ENCODE peak calls at places on chromosomes 1 and 21, in eight cellular contexts. One of them, this sample, is unnamed.

GRCh38 chr1:1947493-1947892 is 28.4 kb upstream of the TMEM52 start:
- DNase-seq in upper lobe of left lung: peak
- DNase-seq in HCT116: no peak
- DNase-seq in GM12891: no peak
- DNase-seq in A549: no peak
- DNase-seq in sigmoid colon: no peak
- DNase-seq in Peyer's patch: no peak
- DNase-seq in heart left ventricle: no peak
- DNase-seq in this sample: no peak

GRCh38 chr1:219174672-219175564 is 1.2 kb downstream of the LYPLAL1 start:
- DNase-seq in HCT116: no peak
- DNase-seq in sigmoid colon: no peak
- DNase-seq in heart left ventricle: peak
- DNase-seq in Peyer's patch: no peak
- DNase-seq in upper lobe of left lung: no peak
- DNase-seq in GM12891: no peak
- DNase-seq in A549: no peak
- DNase-seq in this sample: peak

GRCh38 chr1:113874017-113874879 is 2.7 kb upstream of the PTPN22 start:
- DNase-seq in upper lobe of left lung: no peak
- DNase-seq in Peyer's patch: no peak
- DNase-seq in A549: peak
- DNase-seq in HCT116: peak
- DNase-seq in sigmoid colon: no peak
- DNase-seq in GM12891: no peak
- DNase-seq in heart left ventricle: no peak
- DNase-seq in this sample: no peak

GRCh38 chr1:223748773-223749733 is 36.7 kb downstream of the CAPN2 start:
- DNase-seq in sigmoid colon: peak
- DNase-seq in heart left ventricle: peak
- DNase-seq in HCT116: no peak
- DNase-seq in GM12891: peak
- DNase-seq in upper lobe of left lung: peak
- DNase-seq in Peyer's patch: peak
- DNase-seq in A549: peak
- DNase-seq in this sample: peak

GRCh38 chr1:116853680-116854191 is 56.0 kb upstream of the PTGFRN start:
- DNase-seq in heart left ventricle: no peak
- DNase-seq in sigmoid colon: no peak
- DNase-seq in A549: peak
- DNase-seq in GM12891: no peak
- DNase-seq in Peyer's patch: no peak
- DNase-seq in upper lobe of left lung: peak
- DNase-seq in HCT116: peak
- DNase-seq in this sample: no peak

GRCh38 chr1:224259986-224260385 is 70.0 kb downstream of the NVL start:
- DNase-seq in Peyer's patch: no peak
- DNase-seq in sigmoid colon: no peak
- DNase-seq in GM12891: no peak
- DNase-seq in heart left ventricle: no peak
- DNase-seq in HCT116: no peak
- DNase-seq in A549: no peak
- DNase-seq in upper lobe of left lung: no peak
- DNase-seq in this sample: no peak

GRCh38 chr21:25885880-25886279 is 151.1 kb downstream of the GABPA start:
- DNase-seq in A549: no peak
- DNase-seq in heart left ventricle: no peak
- DNase-seq in HCT116: no peak
- DNase-seq in Peyer's patch: no peak
- DNase-seq in GM12891: no peak
- DNase-seq in upper lobe of left lung: no peak
- DNase-seq in sigmoid colon: no peak
- DNase-seq in this sample: no peak

GRCh38 chr1:228219245-228219961 is 11.6 kb downstream of the OBSCN start:
- DNase-seq in sigmoid colon: no peak
- DNase-seq in GM12891: no peak
- DNase-seq in upper lobe of left lung: no peak
- DNase-seq in heart left ventricle: no peak
- DNase-seq in HCT116: no peak
- DNase-seq in A549: no peak
- DNase-seq in Peyer's patch: no peak
- DNase-seq in this sample: no peak

GRCh38 chr1:27745466-27745865 is 19.7 kb downstream of the FAM76A start:
- DNase-seq in heart left ventricle: no peak
- DNase-seq in Peyer's patch: no peak
- DNase-seq in GM12891: no peak
- DNase-seq in upper lobe of left lung: no peak
- DNase-seq in A549: no peak
- DNase-seq in HCT116: no peak
- DNase-seq in sigmoid colon: no peak
- DNase-seq in this sample: no peak

GRCh38 chr1:186761358-186761757 is 67.4 kb upstream of the PLA2G4A start:
- DNase-seq in heart left ventricle: no peak
- DNase-seq in A549: no peak
- DNase-seq in sigmoid colon: no peak
- DNase-seq in upper lobe of left lung: no peak
- DNase-seq in HCT116: no peak
- DNase-seq in Peyer's patch: no peak
- DNase-seq in GM12891: no peak
- DNase-seq in this sample: no peak

GRCh38 chr1:175273656-175274055 is 81.1 kb upstream of the KIAA0040 start:
- DNase-seq in heart left ventricle: no peak
- DNase-seq in upper lobe of left lung: no peak
- DNase-seq in Peyer's patch: no peak
- DNase-seq in A549: no peak
- DNase-seq in HCT116: no peak
- DNase-seq in sigmoid colon: no peak
- DNase-seq in GM12891: no peak
- DNase-seq in this sample: no peak

GRCh38 chr1:224325959-224326358 is 4.0 kb downstream of the NVL start:
- DNase-seq in upper lobe of left lung: no peak
- DNase-seq in GM12891: no peak
- DNase-seq in Peyer's patch: no peak
- DNase-seq in HCT116: no peak
- DNase-seq in A549: no peak
- DNase-seq in heart left ventricle: no peak
- DNase-seq in sigmoid colon: no peak
- DNase-seq in this sample: no peak

GRCh38 chr21:15309721-15310120 is 244.9 kb upstream of the NRIP1 start:
- DNase-seq in sigmoid colon: peak
- DNase-seq in Peyer's patch: no peak
- DNase-seq in upper lobe of left lung: no peak
- DNase-seq in HCT116: no peak
- DNase-seq in GM12891: no peak
- DNase-seq in A549: no peak
- DNase-seq in heart left ventricle: peak
- DNase-seq in this sample: peak

GRCh38 chr21:43189936-43190335 is 21.1 kb downstream of the CRYAA start:
- DNase-seq in heart left ventricle: no peak
- DNase-seq in A549: no peak
- DNase-seq in upper lobe of left lung: no peak
- DNase-seq in HCT116: no peak
- DNase-seq in GM12891: no peak
- DNase-seq in sigmoid colon: peak
- DNase-seq in Peyer's patch: no peak
- DNase-seq in this sample: no peak

GRCh38 chr1:223332997-223333396 is 31.0 kb downstream of the SUSD4 start:
- DNase-seq in GM12891: no peak
- DNase-seq in A549: no peak
- DNase-seq in HCT116: no peak
- DNase-seq in upper lobe of left lung: no peak
- DNase-seq in heart left ventricle: no peak
- DNase-seq in sigmoid colon: no peak
- DNase-seq in Peyer's patch: no peak
- DNase-seq in this sample: no peak

GRCh38 chr1:1319646-1319941 is 4.9 kb downstream of the INTS11 start:
- DNase-seq in GM12891: no peak
- DNase-seq in upper lobe of left lung: no peak
- DNase-seq in sigmoid colon: no peak
- DNase-seq in heart left ventricle: no peak
- DNase-seq in HCT116: no peak
- DNase-seq in A549: no peak
- DNase-seq in Peyer's patch: no peak
- DNase-seq in this sample: no peak

GRCh38 chr1:33569331-33569730 is 96.9 kb downstream of the ZSCAN20 start:
- DNase-seq in Peyer's patch: no peak
- DNase-seq in HCT116: no peak
- DNase-seq in sigmoid colon: no peak
- DNase-seq in heart left ventricle: no peak
- DNase-seq in upper lobe of left lung: no peak
- DNase-seq in A549: no peak
- DNase-seq in GM12891: no peak
- DNase-seq in this sample: no peak

DNA sequence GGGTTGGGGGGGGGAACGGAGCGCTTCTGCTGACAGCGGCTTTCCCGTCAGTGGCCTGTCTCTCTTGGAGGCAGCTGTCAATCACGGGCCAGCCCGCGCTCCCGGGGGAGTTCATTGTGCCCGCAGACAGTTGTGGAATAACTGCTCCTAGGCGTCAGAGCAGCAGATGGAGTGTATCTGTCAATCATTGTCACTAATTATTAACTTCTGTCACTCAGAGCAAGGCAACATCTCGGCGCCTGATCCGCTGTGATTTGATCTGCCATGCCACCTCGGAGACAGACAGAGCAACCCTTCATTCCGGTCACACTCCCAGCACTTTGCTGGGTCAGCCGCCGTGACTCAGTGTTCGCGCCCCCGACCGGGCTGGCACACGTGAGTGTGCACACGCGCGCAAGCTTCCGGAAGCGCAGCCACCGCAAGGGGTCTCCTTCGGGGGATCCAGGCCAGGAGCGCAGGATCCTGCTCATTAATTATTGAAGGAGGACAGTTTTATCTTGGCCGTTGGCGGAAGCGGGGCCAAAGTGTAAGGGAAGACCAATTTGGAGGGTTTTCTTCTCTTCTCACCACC is 75.8 kb downstream of the RRAGC start:
- DNase-seq in A549: no peak
- DNase-seq in sigmoid colon: no peak
- DNase-seq in GM12891: no peak
- DNase-seq in Peyer's patch: no peak
- DNase-seq in HCT116: no peak
- DNase-seq in heart left ventricle: no peak
- DNase-seq in upper lobe of left lung: no peak
- DNase-seq in this sample: no peak
- TF ChIP-seq POLR2A in A549: no peak
- TF ChIP-seq POLR2A in sigmoid colon: no peak
- TF ChIP-seq POLR2A in GM12891: no peak
- TF ChIP-seq POLR2A in Peyer's patch: no peak
- TF ChIP-seq POLR2A in HCT116: no peak
- TF ChIP-seq POLR2A in heart left ventricle: no peak
- TF ChIP-seq POLR2A in upper lobe of left lung: no peak
- TF ChIP-seq POLR2A in this sample: no peak

GRCh38 chr21:32978346-32979270 is 47.1 kb upstream of the OLIG2 start:
- DNase-seq in sigmoid colon: no peak
- DNase-seq in HCT116: no peak
- DNase-seq in GM12891: no peak
- DNase-seq in upper lobe of left lung: no peak
- DNase-seq in Peyer's patch: no peak
- DNase-seq in heart left ventricle: no peak
- DNase-seq in A549: no peak
- DNase-seq in this sample: no peak
- TF ChIP-seq POLR2A in sigmoid colon: no peak
- TF ChIP-seq POLR2A in HCT116: no peak
- TF ChIP-seq POLR2A in GM12891: no peak
- TF ChIP-seq POLR2A in upper lobe of left lung: no peak
- TF ChIP-seq POLR2A in Peyer's patch: no peak
- TF ChIP-seq POLR2A in heart left ventricle: no peak
- TF ChIP-seq POLR2A in A549: no peak
- TF ChIP-seq POLR2A in this sample: no peak

GRCh38 chr1:197910120-197911110 is 6.8 kb upstream of the LHX9 start:
- DNase-seq in HCT116: no peak
- DNase-seq in upper lobe of left lung: no peak
- DNase-seq in sigmoid colon: no peak
- DNase-seq in A549: no peak
- DNase-seq in Peyer's patch: no peak
- DNase-seq in GM12891: no peak
- DNase-seq in heart left ventricle: no peak
- DNase-seq in this sample: no peak

GRCh38 chr1:197909346-197909745 is 6.9 kb downstream of the C1orf53 start:
- DNase-seq in heart left ventricle: no peak
- DNase-seq in sigmoid colon: no peak
- DNase-seq in A549: no peak
- DNase-seq in upper lobe of left lung: no peak
- DNase-seq in Peyer's patch: no peak
- DNase-seq in GM12891: no peak
- DNase-seq in HCT116: no peak
- DNase-seq in this sample: no peak

GRCh38 chr1:197908695-197909336 is 6.4 kb downstream of the C1orf53 start:
- DNase-seq in HCT116: no peak
- DNase-seq in heart left ventricle: no peak
- DNase-seq in Peyer's patch: no peak
- DNase-seq in sigmoid colon: no peak
- DNase-seq in GM12891: no peak
- DNase-seq in A549: no peak
- DNase-seq in upper lobe of left lung: no peak
- DNase-seq in this sample: no peak

GRCh38 chr1:197905699-197906351 is 3.4 kb downstream of the C1orf53 start:
- DNase-seq in heart left ventricle: no peak
- DNase-seq in Peyer's patch: no peak
- DNase-seq in sigmoid colon: no peak
- DNase-seq in upper lobe of left lung: no peak
- DNase-seq in A549: no peak
- DNase-seq in GM12891: no peak
- DNase-seq in HCT116: no peak
- DNase-seq in this sample: no peak

DNA sequence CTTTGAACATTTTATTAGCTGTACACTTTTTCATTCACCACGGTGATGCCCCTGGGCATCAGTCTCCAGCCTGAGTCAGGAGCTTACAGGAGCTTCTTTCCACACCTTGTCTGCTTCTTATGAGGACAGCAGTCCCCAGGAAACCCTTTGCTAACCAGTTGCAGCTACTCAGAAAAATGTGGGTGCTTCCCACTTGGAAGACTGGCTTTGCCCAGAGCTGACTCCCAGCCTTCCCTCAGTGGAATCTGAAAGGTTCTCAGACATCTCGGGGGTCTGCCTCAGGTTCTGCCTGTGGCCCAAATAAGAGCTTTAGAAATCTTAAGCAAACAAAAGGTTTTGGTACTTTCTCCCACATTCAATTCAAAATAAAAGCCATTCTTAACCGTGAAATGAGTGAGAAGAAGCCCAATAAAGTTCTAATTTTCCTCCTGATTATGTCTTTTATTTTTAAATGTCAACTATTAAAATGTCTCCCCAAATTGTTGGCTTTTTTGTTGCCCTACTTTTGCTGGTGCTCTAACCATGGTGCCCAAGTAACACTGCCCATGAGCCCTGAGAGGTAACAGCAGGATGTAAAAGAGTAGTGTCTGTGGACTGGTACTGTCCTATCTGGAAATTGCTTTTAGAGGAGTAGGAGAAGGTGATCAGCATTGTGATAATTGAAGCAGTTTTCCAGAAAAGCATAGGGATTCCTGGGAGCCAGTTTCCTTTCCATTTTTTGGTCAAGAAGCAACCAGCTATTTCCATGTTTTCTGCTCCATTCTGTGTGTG is 5.6 kb downstream of the C1orf53 start:
- DNase-seq in A549: no peak
- DNase-seq in sigmoid colon: no peak
- DNase-seq in HCT116: no peak
- DNase-seq in heart left ventricle: no peak
- DNase-seq in GM12891: no peak
- DNase-seq in Peyer's patch: no peak
- DNase-seq in upper lobe of left lung: no peak
- DNase-seq in this sample: no peak
- TF ChIP-seq POLR2A in A549: no peak
- TF ChIP-seq POLR2A in sigmoid colon: no peak
- TF ChIP-seq POLR2A in HCT116: no peak
- TF ChIP-seq POLR2A in heart left ventricle: no peak
- TF ChIP-seq POLR2A in GM12891: no peak
- TF ChIP-seq POLR2A in Peyer's patch: no peak
- TF ChIP-seq POLR2A in upper lobe of left lung: no peak
- TF ChIP-seq POLR2A in this sample: no peak

GRCh38 chr1:98045211-98046030 is 124.6 kb upstream of the DPYD start:
- DNase-seq in heart left ventricle: no peak
- DNase-seq in HCT116: no peak
- DNase-seq in upper lobe of left lung: no peak
- DNase-seq in A549: peak
- DNase-seq in Peyer's patch: peak
- DNase-seq in GM12891: no peak
- DNase-seq in sigmoid colon: no peak
- DNase-seq in this sample: peak
- TF ChIP-seq POLR2A in heart left ventricle: no peak
- TF ChIP-seq POLR2A in HCT116: no peak
- TF ChIP-seq POLR2A in upper lobe of left lung: no peak
- TF ChIP-seq POLR2A in A549: peak
- TF ChIP-seq POLR2A in Peyer's patch: no peak
- TF ChIP-seq POLR2A in GM12891: no peak
- TF ChIP-seq POLR2A in sigmoid colon: no peak
- TF ChIP-seq POLR2A in this sample: no peak